ENCODE peak calls at places on chromosome 15, in nine cellular contexts. S, J, O, Z, Y, T, H, N and B are unnamed samples.

GRCh38 chr15:44092221-44092620 is 102.8 kb downstream of the FRMD5 start:
- DNase-seq in S (no peak), J (no peak), O (peak), Z (no peak), Y (no peak), T (peak), H (no peak), N (no peak), B (no peak)

GRCh38 chr15:73601449-73602425 is 31.5 kb downstream of the NPTN start:
- DNase-seq in S (peak), J (no peak), O (peak), Z (peak), Y (no peak), T (peak), H (no peak), N (no peak), B (peak)

GRCh38 chr15:65365229-65365628 is 12.6 kb downstream of the IGDCC3 start:
- DNase-seq in S (no peak), J (no peak), O (no peak), Z (no peak), Y (peak), T (no peak), H (no peak), N (no peak), B (no peak)

GRCh38 chr15:93476491-93477176 is 387.6 kb upstream of the RGMA start:
- DNase-seq in S (no peak), J (no peak), O (peak), Z (no peak), Y (no peak), T (no peak), H (no peak), N (no peak), B (no peak)

GRCh38 chr15:63048986-63049665 is 6.6 kb downstream of the TPM1 start:
- DNase-seq in S (peak), J (peak), O (peak), Z (peak), Y (peak), T (peak), H (peak), N (peak), B (peak)

GRCh38 chr15:49964071-49964470 is 155.0 kb downstream of the ATP8B4 start:
- DNase-seq in S (no peak), J (no peak), O (no peak), Z (no peak), Y (no peak), T (no peak), H (no peak), N (no peak), B (no peak)

GRCh38 chr15:55942332-55942731 is 51.1 kb downstream of the NEDD4 start:
- DNase-seq in S (no peak), J (no peak), O (no peak), Z (no peak), Y (no peak), T (no peak), H (no peak), N (no peak), B (no peak)

GRCh38 chr15:32867313-32867626 is 149.5 kb downstream of the GREM1 start:
- DNase-seq in S (no peak), J (no peak), O (peak), Z (no peak), Y (no peak), T (peak), H (no peak), N (no peak), B (no peak)

GRCh38 chr15:58038426-58039106 is 26.9 kb downstream of the ALDH1A2 start:
- DNase-seq in S (peak), J (no peak), O (peak), Z (no peak), Y (no peak), T (no peak), H (no peak), N (no peak), B (no peak)

GRCh38 chr15:64877435-64877834 is 34.3 kb upstream of the ANKDD1A start:
- DNase-seq in S (no peak), J (no peak), O (no peak), Z (peak), Y (no peak), T (no peak), H (peak), N (no peak), B (no peak)

GRCh38 chr15:51156957-51157356 is 62.3 kb upstream of the TNFAIP8L3 start:
- DNase-seq in S (no peak), J (no peak), O (no peak), Z (no peak), Y (no peak), T (no peak), H (no peak), N (no peak), B (no peak)

GRCh38 chr15:56765252-56765651 is 31.9 kb upstream of the ZNF280D start:
- DNase-seq in S (peak), J (no peak), O (peak), Z (no peak), Y (no peak), T (peak), H (no peak), N (no peak), B (no peak)

GRCh38 chr15:54559405-54560064 is 581.3 kb downstream of the UNC13C start:
- DNase-seq in S (no peak), J (no peak), O (no peak), Z (peak), Y (no peak), T (no peak), H (peak), N (no peak), B (no peak)

GRCh38 chr15:48300038-48300437 is 31.2 kb upstream of the DUT start:
- DNase-seq in S (no peak), J (no peak), O (no peak), Z (no peak), Y (peak), T (no peak), H (no peak), N (no peak), B (no peak)

GRCh38 chr15:77546050-77546501 is 86.6 kb downstream of the LINGO1 start:
- DNase-seq in S (no peak), J (no peak), O (peak), Z (peak), Y (no peak), T (peak), H (no peak), N (no peak), B (no peak)

GRCh38 chr15:101220060-101220459 is 31.8 kb downstream of the CHSY1 start:
- DNase-seq in S (no peak), J (no peak), O (no peak), Z (no peak), Y (no peak), T (no peak), H (no peak), N (no peak), B (no peak)

GRCh38 chr15:68054658-68055223 is 626 bp downstream of the PIAS1 start:
- DNase-seq in S (peak), J (peak), O (peak), Z (peak), Y (peak), T (peak), H (peak), N (no peak), B (peak)

GRCh38 chr15:25372298-25372697 is 66.5 kb downstream of the UBE3A start:
- DNase-seq in S (no peak), J (no peak), O (peak), Z (no peak), Y (no peak), T (peak), H (no peak), N (no peak), B (no peak)

GRCh38 chr15:88243895-88244787 is 12.4 kb downstream of the NTRK3 start:
- DNase-seq in S (peak), J (peak), O (peak), Z (no peak), Y (peak), T (peak), H (no peak), N (peak), B (peak)

GRCh38 chr15:25717116-25717755 is 145.9 kb downstream of the ATP10A start:
- DNase-seq in S (no peak), J (no peak), O (peak), Z (no peak), Y (no peak), T (peak), H (no peak), N (no peak), B (no peak)

GRCh38 chr15:66725468-66725785 is 23.4 kb downstream of the SMAD6 start:
- DNase-seq in S (peak), J (no peak), O (no peak), Z (peak), Y (no peak), T (no peak), H (no peak), N (no peak), B (no peak)

GRCh38 chr15:99106417-99107220 is 1.7 kb downstream of the SYNM start:
- DNase-seq in S (no peak), J (peak), O (peak), Z (peak), Y (no peak), T (peak), H (peak), N (no peak), B (no peak)

GRCh38 chr15:63292771-63293170 is 15.4 kb downstream of the APH1B start:
- DNase-seq in S (no peak), J (no peak), O (peak), Z (no peak), Y (no peak), T (peak), H (no peak), N (peak), B (no peak)

GRCh38 chr15:28885630-28886430 is at the start of gene APBA2:
- DNase-seq in S (peak), J (peak), O (peak), Z (no peak), Y (peak), T (peak), H (no peak), N (no peak), B (peak)

GRCh38 chr15:85579957-85580694 is 199.7 kb downstream of the AKAP13 start:
- DNase-seq in S (peak), J (no peak), O (peak), Z (peak), Y (no peak), T (no peak), H (no peak), N (no peak), B (no peak)

GRCh38 chr15:69125236-69125635 is 35.2 kb upstream of the GLCE start:
- DNase-seq in S (no peak), J (no peak), O (no peak), Z (no peak), Y (no peak), T (no peak), H (no peak), N (no peak), B (no peak)

GRCh38 chr15:70508561-70509281 is 254.6 kb downstream of the UACA start:
- DNase-seq in S (peak), J (peak), O (peak), Z (no peak), Y (no peak), T (peak), H (no peak), N (no peak), B (no peak)

GRCh38 chr15:67146875-67147381 is 81.5 kb downstream of the SMAD3 start:
- DNase-seq in S (no peak), J (peak), O (peak), Z (peak), Y (no peak), T (peak), H (peak), N (no peak), B (no peak)

GRCh38 chr15:80170596-80170995 is 17.8 kb downstream of the FAH start:
- DNase-seq in S (no peak), J (no peak), O (no peak), Z (no peak), Y (no peak), T (no peak), H (no peak), N (no peak), B (no peak)

GRCh38 chr15:85826756-85827515 is 32.2 kb upstream of the KLHL25 start:
- DNase-seq in S (no peak), J (no peak), O (peak), Z (no peak), Y (no peak), T (peak), H (no peak), N (no peak), B (no peak)

GRCh38 chr15:88125578-88125977 is 131.0 kb downstream of the NTRK3 start:
- DNase-seq in S (no peak), J (no peak), O (no peak), Z (peak), Y (no peak), T (no peak), H (no peak), N (no peak), B (no peak)

GRCh38 chr15:99566157-99566900 is 545 bp downstream of the MEF2A start:
- DNase-seq in S (peak), J (peak), O (peak), Z (peak), Y (peak), T (no peak), H (peak), N (peak), B (no peak)

GRCh38 chr15:67198157-67198754 is 56.2 kb downstream of the AAGAB start:
- DNase-seq in S (no peak), J (no peak), O (no peak), Z (no peak), Y (no peak), T (no peak), H (no peak), N (no peak), B (no peak)

GRCh38 chr15:68816795-68817303 is 3.8 kb downstream of the ANP32A start:
- DNase-seq in S (peak), J (no peak), O (no peak), Z (no peak), Y (no peak), T (no peak), H (no peak), N (peak), B (peak)

GRCh38 chr15:40695469-40695910 is 516 bp downstream of the RAD51 start:
- DNase-seq in S (no peak), J (no peak), O (peak), Z (no peak), Y (no peak), T (peak), H (no peak), N (peak), B (no peak)

GRCh38 chr15:52180196-52180835 is 10.9 kb downstream of the GNB5 start:
- DNase-seq in S (peak), J (peak), O (no peak), Z (peak), Y (no peak), T (no peak), H (no peak), N (peak), B (no peak)

GRCh38 chr15:42332331-42332730 is 27.0 kb upstream of the CAPN3 start:
- DNase-seq in S (no peak), J (no peak), O (peak), Z (no peak), Y (no peak), T (peak), H (no peak), N (no peak), B (no peak)

GRCh38 chr15:89824607-89824867 is 9.9 kb upstream of the ANPEP start:
- DNase-seq in S (no peak), J (no peak), O (no peak), Z (no peak), Y (no peak), T (no peak), H (no peak), N (no peak), B (no peak)

GRCh38 chr15:32824777-32825176 is 107.0 kb downstream of the GREM1 start:
- DNase-seq in S (no peak), J (no peak), O (peak), Z (no peak), Y (no peak), T (peak), H (no peak), N (no peak), B (no peak)